ENCODE peak calls at places on chromosomes 4 and X, in four cellular contexts. S is activated B cell treated with CpG ODN at 0.5 μM for 24 hours, I is Kasumi-1, M is NCI-H2107. T is an unnamed sample.
A peak's percentile ranks its signal among the peaks of the same experiment; 100 is the strongest.

GRCh38 chr4:14871676-14872430 is 130.4 kb upstream of the CPEB2 start:
- DNase-seq in S (no peak), M (no peak), I (peak; percentile 37), T (peak; percentile 45)

GRCh38 chr4:38310446-38311043 is 350.3 kb downstream of the PTTG2 start:
- DNase-seq in M (no peak), I (no peak), S (no peak), T (peak; percentile 54)

GRCh38 chr4:185721949-185722316 is 90.1 kb downstream of the SORBS2 start:
- DNase-seq in S (no peak), M (no peak), I (no peak), T (no peak)

GRCh38 chrX:97766496-97767095 is 882.9 kb downstream of the RPA4 start:
- DNase-seq in S (no peak), I (no peak), M (no peak), T (no peak)

GRCh38 chr4:87046111-87046510 is 111.3 kb downstream of the AFF1 start:
- DNase-seq in M (no peak), I (no peak), S (no peak), T (no peak)

GRCh38 chrX:150874448-150874847 is 24.0 kb downstream of the CD99L2 start:
- DNase-seq in M (no peak), I (no peak), S (no peak), T (no peak)

GRCh38 chr4:177163532-177163931 is 146.1 kb upstream of the NEIL3 start:
- DNase-seq in S (no peak), I (no peak), M (no peak), T (no peak)

GRCh38 chr4:151955721-151956340 is 195.0 kb upstream of the GATB start:
- DNase-seq in M (no peak), S (no peak), I (no peak), T (no peak)

GRCh38 chr4:186650401-186651180 is 73.1 kb downstream of the FAT1 start:
- DNase-seq in M (no peak), S (no peak), I (no peak), T (no peak)

GRCh38 chrX:107659286-107659685 is 31.0 kb downstream of the PRPS1 start:
- DNase-seq in I (no peak), M (no peak), S (no peak), T (no peak)

GRCh38 chr4:84681488-84682274 is 98.8 kb downstream of the CDS1 start:
- DNase-seq in I (peak; percentile 79), S (no peak), M (no peak), T (no peak)

T was measured in NAMALWA.